ENCODE peak calls at places on chromosome 11, in seven cellular contexts. One of them, this sample, is unnamed.

GRCh38 chr11:44426119-44426518 is 116.2 kb upstream of the ALX4 start:
- DNase-seq in left ventricle myocardium inferior: no peak
- DNase-seq in skeletal muscle cell: no peak
- DNase-seq in NCI-H2081 treated with DMSO at 0.1 percent for 48 hours: no peak
- DNase-seq in central memory CD4-positive, alpha-beta T cell: no peak
- DNase-seq in amygdala: no peak
- DNase-seq in HuH-7.5: no peak
- DNase-seq in this sample: no peak

GRCh38 chr11:38019072-38019775 is 1421.2 kb upstream of the RAG2 start:
- DNase-seq in left ventricle myocardium inferior: no peak
- DNase-seq in skeletal muscle cell: no peak
- DNase-seq in NCI-H2081 treated with DMSO at 0.1 percent for 48 hours: no peak
- DNase-seq in central memory CD4-positive, alpha-beta T cell: no peak
- DNase-seq in amygdala: no peak
- DNase-seq in HuH-7.5: no peak
- DNase-seq in this sample: no peak

GRCh38 chr11:79353706-79354105 is 87.1 kb downstream of the TENM4 start:
- DNase-seq in left ventricle myocardium inferior: no peak
- DNase-seq in skeletal muscle cell: no peak
- DNase-seq in NCI-H2081 treated with DMSO at 0.1 percent for 48 hours: no peak
- DNase-seq in central memory CD4-positive, alpha-beta T cell: no peak
- DNase-seq in amygdala: no peak
- DNase-seq in HuH-7.5: no peak
- DNase-seq in this sample: no peak

GRCh38 chr11:113675003-113675471 is 31.1 kb downstream of the TMPRSS5 start:
- DNase-seq in left ventricle myocardium inferior: no peak
- DNase-seq in skeletal muscle cell: peak
- DNase-seq in NCI-H2081 treated with DMSO at 0.1 percent for 48 hours: no peak
- DNase-seq in central memory CD4-positive, alpha-beta T cell: no peak
- DNase-seq in amygdala: no peak
- DNase-seq in HuH-7.5: no peak
- DNase-seq in this sample: no peak

GRCh38 chr11:72568861-72569260 is 105.4 kb downstream of the PDE2A start:
- DNase-seq in left ventricle myocardium inferior: no peak
- DNase-seq in skeletal muscle cell: no peak
- DNase-seq in NCI-H2081 treated with DMSO at 0.1 percent for 48 hours: no peak
- DNase-seq in central memory CD4-positive, alpha-beta T cell: no peak
- DNase-seq in amygdala: no peak
- DNase-seq in HuH-7.5: no peak
- DNase-seq in this sample: no peak

GRCh38 chr11:87374206-87374793 is 336.6 kb downstream of the TMEM135 start:
- DNase-seq in left ventricle myocardium inferior: no peak
- DNase-seq in skeletal muscle cell: no peak
- DNase-seq in NCI-H2081 treated with DMSO at 0.1 percent for 48 hours: no peak
- DNase-seq in central memory CD4-positive, alpha-beta T cell: no peak
- DNase-seq in amygdala: no peak
- DNase-seq in HuH-7.5: no peak
- DNase-seq in this sample: no peak

GRCh38 chr11:63574856-63575602 is 11.8 kb upstream of the PLAAT2 start:
- DNase-seq in left ventricle myocardium inferior: peak
- DNase-seq in skeletal muscle cell: no peak
- DNase-seq in NCI-H2081 treated with DMSO at 0.1 percent for 48 hours: no peak
- DNase-seq in central memory CD4-positive, alpha-beta T cell: no peak
- DNase-seq in amygdala: no peak
- DNase-seq in HuH-7.5: no peak
- DNase-seq in this sample: peak

GRCh38 chr11:111797145-111797581 is 31.0 kb upstream of the PPP2R1B start:
- DNase-seq in left ventricle myocardium inferior: no peak
- DNase-seq in skeletal muscle cell: no peak
- DNase-seq in NCI-H2081 treated with DMSO at 0.1 percent for 48 hours: no peak
- DNase-seq in central memory CD4-positive, alpha-beta T cell: no peak
- DNase-seq in amygdala: no peak
- DNase-seq in HuH-7.5: no peak
- DNase-seq in this sample: no peak

GRCh38 chr11:393219-394033 is 583 bp upstream of the PKP3 start:
- DNase-seq in left ventricle myocardium inferior: no peak
- DNase-seq in skeletal muscle cell: no peak
- DNase-seq in NCI-H2081 treated with DMSO at 0.1 percent for 48 hours: no peak
- DNase-seq in central memory CD4-positive, alpha-beta T cell: no peak
- DNase-seq in amygdala: no peak
- DNase-seq in HuH-7.5: no peak
- DNase-seq in this sample: no peak

GRCh38 chr11:45982656-45983470 is 60.4 kb downstream of the LARGE2 start:
- DNase-seq in left ventricle myocardium inferior: peak
- DNase-seq in skeletal muscle cell: peak
- DNase-seq in NCI-H2081 treated with DMSO at 0.1 percent for 48 hours: no peak
- DNase-seq in central memory CD4-positive, alpha-beta T cell: no peak
- DNase-seq in amygdala: no peak
- DNase-seq in HuH-7.5: no peak
- DNase-seq in this sample: no peak

GRCh38 chr11:15101072-15101701 is 13.5 kb upstream of the INSC start:
- DNase-seq in left ventricle myocardium inferior: peak
- DNase-seq in skeletal muscle cell: no peak
- DNase-seq in NCI-H2081 treated with DMSO at 0.1 percent for 48 hours: peak
- DNase-seq in central memory CD4-positive, alpha-beta T cell: no peak
- DNase-seq in amygdala: no peak
- DNase-seq in HuH-7.5: peak
- DNase-seq in this sample: peak